ENCODE peak calls at places on chromosome 5, in seven cellular contexts. T, G, L, W, S, Q and K are unnamed samples.

GRCh38 chr5:93676707-93677106 is 64.7 kb downstream of the POU5F2 start:
- DNase-seq in Q (no peak), W (no peak), S (no peak), L (no peak), T (no peak), G (no peak), K (no peak)

GRCh38 chr5:178590141-178590923 is at the start of gene COL23A1:
- DNase-seq in W (peak; percentile 33), S (no peak), L (peak; percentile 57), Q (peak; percentile 40), T (no peak), G (no peak), K (peak; percentile 46)

GRCh38 chr5:168529361-168530234 is 493 bp downstream of the FBLL1 start:
- DNase-seq in Q (no peak), G (no peak), L (no peak), T (no peak), W (no peak), S (no peak), K (no peak)

GRCh38 chr5:96297290-96297689 is 135.8 kb downstream of the PCSK1 start:
- DNase-seq in W (peak; percentile 28), T (no peak), Q (no peak), G (peak; percentile 40), L (no peak), S (no peak), K (peak; percentile 88)

GRCh38 chr5:177303121-177303924 is at the start of the genes PRELID1 and RAB24:
- DNase-seq in W (peak; percentile 78), L (peak; percentile 96), Q (peak; percentile 89), S (no peak), T (peak; percentile 88), G (peak; percentile 67), K (peak; percentile 76)

GRCh38 chr5:64000096-64000495 is 37.9 kb upstream of the HTR1A start:
- DNase-seq in S (no peak), L (no peak), G (no peak), Q (no peak), W (no peak), T (no peak), K (no peak)

GRCh38 chr5:105639068-105639467 is 2031.7 kb downstream of the EFNA5 start:
- DNase-seq in Q (no peak), S (no peak), W (no peak), L (no peak), T (no peak), G (peak; percentile 0), K (no peak)

GRCh38 chr5:161372682-161373344 is 173.7 kb downstream of the GABRB2 start:
- DNase-seq in G (no peak), W (no peak), Q (no peak), T (no peak), L (no peak), S (no peak), K (no peak)

GRCh38 chr5:43926923-43927322 is 323.9 kb downstream of the NNT start:
- DNase-seq in L (no peak), S (no peak), T (no peak), W (no peak), G (no peak), Q (no peak), K (no peak)
- H3K27ac ChIP-seq in L (no peak overlapping the region), S (no peak overlapping the region), T (no peak overlapping the region), W (no peak overlapping the region), G (no peak overlapping the region), Q (no peak overlapping the region), K (no peak overlapping the region)

DNA sequence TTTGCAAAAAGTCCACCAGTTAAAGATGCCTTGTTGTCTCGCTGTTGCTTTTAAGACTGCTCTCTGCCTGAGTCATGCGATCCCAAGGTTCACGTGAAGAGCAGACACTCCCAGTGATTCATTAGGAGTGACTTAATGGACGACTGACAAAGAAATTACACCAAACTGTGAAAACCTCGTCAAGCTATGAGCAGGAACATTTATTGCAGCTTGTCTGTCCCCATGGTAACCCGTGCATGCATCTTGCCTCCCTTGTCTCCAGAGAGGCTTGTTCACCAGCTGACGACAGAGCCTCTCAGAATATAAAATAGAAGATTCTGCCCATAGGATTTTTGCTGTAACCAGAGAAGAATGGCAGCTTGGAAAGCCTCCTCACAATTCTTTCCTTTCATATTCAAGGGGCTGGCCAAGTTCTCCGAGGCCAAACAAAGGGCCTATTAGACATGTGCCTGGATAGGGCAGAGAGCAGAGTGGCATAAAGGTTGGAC is 352.7 kb downstream of the SPOCK1 start:
- DNase-seq in G (no peak), Q (peak; percentile 74), W (peak; percentile 99), S (peak; percentile 31), L (no peak), T (no peak), K (peak; percentile 88)
- H3K27ac ChIP-seq in G (no peak overlapping the region), Q (peak overlapping the region; percentile 54), W (peak overlapping the region; percentile 97), S (peak overlapping the region; percentile 69), L (no peak overlapping the region), T (no peak overlapping the region), K (peak overlapping the region; percentile 56)

GRCh38 chr5:109718632-109719031 is 28.9 kb downstream of the MAN2A1 start:
- DNase-seq in S (no peak), L (no peak), W (no peak), T (no peak), Q (no peak), G (no peak), K (no peak)

GRCh38 chr5:109721741-109722140 is 32.0 kb downstream of the MAN2A1 start:
- DNase-seq in G (no peak), L (no peak), T (no peak), Q (no peak), S (no peak), W (no peak), K (no peak)

GRCh38 chr5:109718216-109718615 is 28.5 kb downstream of the MAN2A1 start:
- DNase-seq in G (no peak), L (no peak), W (no peak), Q (no peak), T (no peak), S (no peak), K (no peak)

GRCh38 chr5:109725135-109725534 is 35.4 kb downstream of the MAN2A1 start:
- DNase-seq in G (no peak), L (no peak), Q (no peak), S (no peak), W (no peak), T (no peak), K (no peak)

DNA sequence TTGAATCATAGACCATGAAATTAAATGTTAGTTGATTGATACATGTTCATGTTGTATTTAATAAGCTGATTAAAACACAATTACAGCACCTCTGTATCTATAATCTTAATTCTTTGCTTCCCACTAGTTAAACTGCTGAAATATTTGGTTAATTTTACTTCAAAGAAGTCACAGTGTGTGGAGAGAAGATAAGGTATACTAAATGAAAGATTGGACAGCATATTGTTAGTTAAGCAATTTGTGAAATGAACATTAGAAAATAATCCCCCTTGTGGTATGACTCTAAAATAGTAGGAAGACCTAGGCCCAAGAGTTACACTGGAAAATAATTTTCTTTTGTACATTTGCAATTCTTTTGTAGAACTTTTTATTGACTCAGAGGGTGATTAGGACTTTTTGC is 30.3 kb downstream of the MAN2A1 start:
- DNase-seq in L (no peak), W (no peak), Q (no peak), T (no peak), G (no peak), S (no peak), K (no peak)
- H3K27ac ChIP-seq in L (no peak overlapping the region), W (no peak overlapping the region), Q (no peak overlapping the region), T (no peak overlapping the region), G (no peak overlapping the region), S (no peak overlapping the region), K (no peak overlapping the region)

GRCh38 chr5:81685481-81685880 is 65.4 kb downstream of the SSBP2 start:
- DNase-seq in L (no peak), S (no peak), T (no peak), G (no peak), Q (no peak), W (no peak), K (no peak)

GRCh38 chr5:81687292-81687691 is 63.6 kb downstream of the SSBP2 start:
- DNase-seq in Q (no peak), G (no peak), T (no peak), S (no peak), L (no peak), W (no peak), K (no peak)

GRCh38 chr5:81688215-81688614 is 62.7 kb downstream of the SSBP2 start:
- DNase-seq in T (no peak), S (no peak), Q (no peak), W (peak; percentile 9), L (no peak), G (no peak), K (no peak)
- H3K27ac ChIP-seq in T (no peak overlapping the region), S (no peak overlapping the region), Q (no peak overlapping the region), W (no peak overlapping the region), L (no peak overlapping the region), G (no peak overlapping the region), K (no peak overlapping the region)

GRCh38 chr5:122327110-122327509 is 15.1 kb downstream of the SNCAIP start:
- DNase-seq in T (no peak), S (no peak), Q (no peak), G (no peak), L (no peak), W (no peak), K (no peak)
- H3K27ac ChIP-seq in T (no peak overlapping the region), S (no peak overlapping the region), Q (no peak overlapping the region), G (no peak overlapping the region), L (no peak overlapping the region), W (no peak overlapping the region), K (no peak overlapping the region)

DNA sequence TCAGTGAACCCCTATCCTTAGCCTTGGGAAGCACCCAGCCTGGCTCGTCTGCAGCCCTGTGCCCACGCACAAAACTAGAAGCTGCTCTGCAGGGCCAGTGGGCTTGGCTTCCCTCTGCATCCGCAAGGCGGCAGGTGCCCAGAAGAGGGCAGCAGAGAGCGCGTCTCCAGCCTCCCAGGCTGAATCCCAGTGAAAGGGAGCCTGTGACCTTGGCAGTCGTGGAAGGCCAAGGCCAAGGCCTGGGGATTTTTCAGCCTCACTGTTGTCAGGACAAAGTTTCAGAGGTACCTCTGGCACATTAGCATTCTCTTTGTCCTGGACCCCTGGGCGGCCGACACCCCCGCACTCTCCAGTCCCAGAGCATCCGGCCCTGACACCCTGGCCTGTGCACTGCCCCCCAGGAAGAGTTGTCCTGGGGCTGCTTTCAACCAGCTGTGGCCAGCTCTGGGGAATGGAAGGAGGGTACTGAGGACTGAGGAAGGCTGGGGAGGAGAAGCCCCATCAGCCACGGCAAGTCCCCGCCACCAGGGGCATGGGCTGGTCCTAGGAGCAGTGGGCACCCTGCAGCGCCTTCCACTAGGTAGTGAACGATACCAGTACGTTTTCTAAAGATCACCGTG is 63.6 kb upstream of the IL17B start:
- DNase-seq in T (peak; percentile 38), L (peak; percentile 90), S (no peak), W (peak; percentile 80), G (peak; percentile 82), Q (peak; percentile 95), K (peak; percentile 76)
- H3K27ac ChIP-seq in T (no peak overlapping the region), L (peak overlapping the region; percentile 42), S (peak overlapping the region; percentile 58), W (peak overlapping the region; percentile 89), G (peak overlapping the region; percentile 76), Q (peak overlapping the region; percentile 28), K (no peak overlapping the region)